ENCODE peak calls at places on chromosome 7, in eight cellular contexts. N, T, A, Z, O, L, B and U are unnamed samples.

GRCh38 chr7:22591271-22591670 is 91.3 kb upstream of the STEAP1B start:
- DNase-seq in O (no peak), A (no peak), Z (no peak), T (no peak), B (no peak), L (no peak), N (no peak), U (no peak)

GRCh38 chr7:22586806-22587180 is 86.8 kb upstream of the STEAP1B start:
- DNase-seq in A (no peak), T (no peak), B (peak), L (peak), O (no peak), Z (no peak), N (peak), U (no peak)

GRCh38 chr7:97002555-97003261 is 2.6 kb upstream of the DLX6 start:
- DNase-seq in B (no peak), L (no peak), Z (no peak), A (no peak), N (no peak), O (no peak), T (no peak), U (no peak)

GRCh38 chr7:128191136-128191844 is 49.8 kb upstream of the LEP start:
- DNase-seq in N (no peak), L (no peak), Z (no peak), A (no peak), O (no peak), T (no peak), B (no peak), U (no peak)

GRCh38 chr7:2913760-2914387 is 69.8 kb upstream of the GNA12 start:
- DNase-seq in A (no peak), Z (no peak), N (no peak), T (no peak), L (no peak), B (no peak), O (no peak), U (no peak)

GRCh38 chr7:57181281-57181680 is 49.0 kb upstream of the ZNF479 start:
- DNase-seq in T (no peak), Z (no peak), O (no peak), B (no peak), L (no peak), N (no peak), A (no peak), U (no peak)

GRCh38 chr7:144428431-144428830 is 24.9 kb upstream of the NOBOX start:
- DNase-seq in T (no peak), A (no peak), B (no peak), L (no peak), Z (no peak), O (no peak), N (no peak), U (no peak)

GRCh38 chr7:105429746-105430612 is 41.3 kb upstream of the SRPK2 start:
- DNase-seq in A (peak), N (peak), L (peak), B (peak), O (peak), T (no peak), Z (peak), U (peak)

GRCh38 chr7:89133819-89134218 is 338.3 kb upstream of the TEX47 start:
- DNase-seq in N (no peak), Z (no peak), T (no peak), O (no peak), B (no peak), L (no peak), A (no peak), U (no peak)

GRCh38 chr7:33760146-33760545 is 145.2 kb upstream of the BMPER start:
- DNase-seq in B (no peak), Z (no peak), A (no peak), L (no peak), N (no peak), T (no peak), O (no peak), U (no peak)

DNA sequence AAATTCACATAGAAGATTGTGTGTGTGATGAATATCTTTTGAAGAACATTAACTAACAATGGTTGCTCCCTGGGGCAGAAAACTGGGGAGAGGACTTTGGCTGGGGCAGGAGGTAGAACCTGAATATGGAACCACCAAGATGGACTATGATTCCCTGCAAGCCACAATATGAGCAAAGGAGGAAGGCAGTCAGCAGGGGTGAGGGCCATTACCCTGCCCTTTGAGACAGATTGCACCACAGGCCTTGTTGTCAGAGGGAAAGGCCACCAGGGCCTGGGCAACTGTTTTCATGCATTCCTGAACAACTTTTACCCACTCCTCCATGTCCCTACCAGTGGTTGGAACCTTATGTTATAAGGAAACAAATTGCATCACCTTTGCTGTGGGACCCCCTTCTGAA is 670.1 kb upstream of the POM121L12 start:
- DNase-seq in N (no peak), T (no peak), Z (no peak), A (no peak), O (no peak), L (no peak), B (no peak), U (no peak)
- H3K27ac ChIP-seq in N (no peak), T (no peak), Z (no peak), A (no peak), O (no peak), L (no peak), B (no peak), U (no peak)

GRCh38 chr7:47236480-47237208 is 345.3 kb downstream of the TNS3 start:
- DNase-seq in N (no peak), T (no peak), O (no peak), L (no peak), A (no peak), B (no peak), Z (no peak), U (no peak)

GRCh38 chr7:47231081-47231480 is 350.8 kb downstream of the TNS3 start:
- DNase-seq in B (no peak), O (no peak), Z (no peak), T (no peak), L (no peak), N (no peak), A (no peak), U (no peak)

GRCh38 chr7:47233996-47234395 is 347.9 kb downstream of the TNS3 start:
- DNase-seq in A (no peak), T (no peak), L (no peak), N (no peak), Z (no peak), B (no peak), O (no peak), U (no peak)

GRCh38 chr7:47231627-47232026 is 350.3 kb downstream of the TNS3 start:
- DNase-seq in Z (no peak), N (no peak), L (no peak), B (no peak), T (no peak), O (no peak), A (no peak), U (no peak)

GRCh38 chr7:47232751-47233412 is 349.0 kb downstream of the TNS3 start:
- DNase-seq in B (no peak), A (no peak), N (no peak), L (no peak), Z (no peak), O (no peak), T (no peak), U (no peak)
- TF ChIP-seq CTCF in B (peak), A (no peak), N (no peak), L (no peak), Z (no peak), O (no peak), T (peak), U (no peak)

GRCh38 chr7:117402109-117402508 is 25.2 kb downstream of the ASZ1 start:
- DNase-seq in O (no peak), B (no peak), A (no peak), T (no peak), Z (no peak), N (no peak), L (no peak), U (no peak)

GRCh38 chr7:117403737-117404136 is 23.6 kb downstream of the ASZ1 start:
- DNase-seq in T (no peak), L (no peak), A (no peak), B (no peak), N (no peak), Z (no peak), O (no peak), U (no peak)

GRCh38 chr7:117401293-117402002 is 25.8 kb downstream of the ASZ1 start:
- DNase-seq in B (peak), L (no peak), Z (no peak), T (no peak), A (no peak), O (no peak), N (no peak), U (no peak)

GRCh38 chr7:117395743-117396142 is 31.6 kb downstream of the ASZ1 start:
- DNase-seq in L (no peak), B (peak), N (no peak), A (no peak), Z (no peak), T (no peak), O (no peak), U (no peak)

DNA sequence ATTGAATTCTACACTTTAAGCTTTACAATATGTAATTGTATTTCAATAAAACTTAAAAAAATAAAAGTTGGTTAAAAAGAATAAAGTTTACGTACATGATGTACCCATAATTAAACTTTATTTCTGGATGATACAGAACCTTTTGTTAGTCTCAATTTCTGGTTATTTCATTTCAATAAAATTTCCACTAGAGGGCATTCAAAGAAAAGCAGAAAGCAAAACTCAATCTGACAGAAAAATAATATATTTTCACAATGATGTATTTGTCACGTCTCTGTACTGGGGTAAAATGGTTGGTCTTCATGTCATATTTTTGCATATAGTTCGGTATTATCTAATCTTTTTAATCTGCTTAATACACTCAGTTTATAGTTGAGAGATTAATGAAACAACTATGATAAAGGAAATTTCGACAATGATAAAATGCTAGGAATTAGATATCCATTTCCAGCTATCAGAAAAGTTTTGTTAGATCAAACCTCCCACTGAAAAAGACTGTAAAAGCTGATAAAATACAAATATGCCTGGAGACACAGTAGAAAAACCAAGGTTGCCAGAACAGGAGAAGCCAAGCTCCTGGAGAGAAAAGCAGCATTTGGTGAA is 27.4 kb downstream of the ASZ1 start:
- DNase-seq in Z (peak), A (no peak), B (peak), N (no peak), T (no peak), L (no peak), O (no peak), U (no peak)
- H3K27ac ChIP-seq in Z (no peak), A (no peak), B (no peak), N (no peak), T (no peak), L (no peak), O (no peak), U (no peak)

DNA sequence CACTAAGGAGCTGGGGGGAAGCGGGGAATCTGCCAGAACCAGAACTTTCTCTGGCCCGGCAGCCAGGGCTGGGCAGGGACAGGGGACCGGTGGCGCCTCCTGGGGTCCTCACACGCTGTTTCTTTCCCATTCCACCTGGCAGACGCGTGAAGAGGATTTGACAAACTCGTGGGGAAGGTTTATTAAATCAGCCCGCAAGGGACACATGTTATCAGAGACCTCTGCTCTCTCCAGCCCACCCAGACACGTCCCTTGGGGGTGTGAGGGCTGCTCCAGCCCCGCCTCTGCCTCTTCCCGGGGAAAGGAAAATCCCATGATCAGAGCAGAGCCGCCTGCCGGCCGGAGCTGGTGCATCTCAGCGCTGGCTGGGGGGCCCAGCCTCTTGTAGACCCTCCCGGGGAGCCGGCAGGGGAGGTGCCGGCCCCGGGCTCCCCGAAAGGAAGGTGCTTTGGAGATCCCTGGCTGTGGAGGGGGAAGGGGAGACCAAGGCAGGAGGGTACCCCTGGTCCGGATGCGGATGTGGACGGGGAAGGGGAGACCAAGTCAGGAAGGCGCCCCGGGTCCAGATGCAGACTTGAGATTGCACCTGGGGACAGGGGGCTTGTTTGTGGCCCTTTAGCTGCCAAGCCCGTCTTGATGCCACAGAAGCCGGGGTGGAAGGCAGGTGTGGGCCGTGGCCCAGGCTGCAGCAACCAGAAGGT is 142.8 kb downstream of the ELFN1 start:
- DNase-seq in A (no peak), N (no peak), L (no peak), T (no peak), Z (no peak), O (no peak), B (no peak), U (no peak)
- TF ChIP-seq CTCF in A (peak), N (no peak), L (no peak), T (peak), Z (no peak), O (no peak), B (peak), U (no peak)

GRCh38 chr7:92335574-92335973 is 89.8 kb downstream of the ANKIB1 start:
- DNase-seq in T (no peak), B (no peak), L (no peak), A (no peak), N (no peak), Z (no peak), O (no peak), U (no peak)

GRCh38 chr7:92343719-92344118 is 97.9 kb downstream of the ANKIB1 start:
- DNase-seq in O (no peak), B (no peak), A (no peak), Z (no peak), N (no peak), T (no peak), L (no peak), U (no peak)

DNA sequence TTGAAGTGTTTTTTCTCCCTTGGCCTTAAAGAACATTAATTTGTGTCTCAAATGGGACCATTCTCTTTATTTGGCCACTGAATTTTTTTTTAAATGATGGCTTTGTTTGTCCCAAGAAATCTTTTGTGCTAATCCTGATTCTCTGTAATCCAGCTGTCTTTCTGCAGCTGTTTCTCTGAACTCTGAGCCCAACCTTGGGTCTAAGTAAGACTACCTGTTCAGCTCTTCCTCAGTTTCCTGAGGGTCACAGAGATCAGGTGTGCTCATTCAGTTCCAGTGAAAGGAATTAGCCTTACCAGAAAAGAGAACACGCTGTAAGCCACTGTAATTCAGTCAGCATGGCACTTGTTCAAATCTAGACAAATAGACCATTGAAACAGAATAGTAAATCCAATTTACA is 94.2 kb downstream of the ANKIB1 start:
- DNase-seq in B (no peak), N (no peak), Z (no peak), A (no peak), L (no peak), O (no peak), T (no peak), U (no peak)
- H3K27ac ChIP-seq in B (no peak), N (no peak), Z (no peak), A (no peak), L (no peak), O (no peak), T (no peak), U (no peak)

GRCh38 chr7:51369746-51370145 is 53.1 kb upstream of the COBL start:
- DNase-seq in Z (peak), A (no peak), T (no peak), N (no peak), O (no peak), B (peak), L (peak), U (no peak)
- TF ChIP-seq CTCF in Z (peak), A (peak), T (peak), N (peak), O (no peak), B (peak), L (peak), U (peak)

DNA sequence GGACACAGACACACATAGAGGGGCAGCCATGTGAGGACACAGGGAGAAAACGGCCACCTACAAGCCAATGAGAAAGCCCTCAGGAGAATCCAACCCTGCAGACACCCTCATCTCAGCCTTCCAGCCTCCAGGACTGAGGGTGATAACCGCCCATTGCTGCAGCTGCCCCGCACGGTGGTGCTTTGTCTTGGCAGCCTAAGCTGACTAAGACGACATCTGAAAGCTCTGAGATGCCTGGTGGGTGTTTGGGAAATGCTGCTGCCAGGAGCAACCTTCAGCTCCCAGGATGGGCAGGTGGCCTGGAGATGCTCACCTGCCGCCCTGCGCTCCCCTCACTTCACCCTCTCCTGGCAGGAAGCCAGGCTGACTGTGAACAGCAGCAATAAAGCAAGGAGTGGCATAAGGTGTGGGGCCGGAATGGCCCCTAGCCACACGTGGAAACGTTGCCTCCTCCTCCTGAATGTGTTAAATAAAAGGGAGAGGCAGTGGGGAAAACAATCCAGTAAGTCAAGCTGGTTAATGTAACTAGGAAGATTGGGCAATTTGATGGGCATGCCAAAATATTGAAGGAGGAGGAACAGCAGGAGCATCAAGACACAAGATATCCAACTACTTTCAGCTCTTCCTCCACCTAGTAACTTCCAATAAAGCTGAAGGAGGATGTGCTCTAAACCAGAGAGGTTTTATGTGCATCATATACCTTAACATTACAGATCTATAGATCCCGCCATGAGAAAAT is 121.5 kb downstream of the TNS3 start:
- DNase-seq in Z (no peak), L (peak), O (no peak), T (no peak), N (peak), A (no peak), B (no peak), U (no peak)
- H3K27ac ChIP-seq in Z (no peak), L (no peak), O (no peak), T (peak), N (peak), A (peak), B (no peak), U (no peak)